ENCODE peak calls at places on chromosome 6, in four cellular contexts. V is putamen, G is LoVo, T is NCI-H460. A is an unnamed sample.

GRCh38 chr6:33418690-33419291 is 884 bp upstream of the CUTA start:
- DNase-seq in V (no peak), G (no peak), T (no peak), A (no peak)

GRCh38 chr6:31581511-31582229 is 554 bp downstream of the LTB start:
- DNase-seq in V (no peak), G (no peak), T (no peak), A (no peak)

GRCh38 chr6:105834548-105834947 is 251.6 kb upstream of the PRDM1 start:
- DNase-seq in V (no peak), G (no peak), T (no peak), A (peak)

GRCh38 chr6:56655996-56656395 is 13.3 kb upstream of the DST start:
- DNase-seq in V (no peak), G (no peak), T (no peak), A (no peak)

GRCh38 chr6:169701218-169701952 is 444 bp downstream of the WDR27 start:
- DNase-seq in V (no peak), G (no peak), T (no peak), A (no peak)

GRCh38 chr6:83536034-83536646 is 23.8 kb downstream of the PRSS35 start:
- DNase-seq in V (no peak), G (peak), T (peak), A (no peak)

GRCh38 chr6:95686858-95687257 is 109.5 kb downstream of the MANEA start:
- DNase-seq in V (no peak), G (no peak), T (no peak), A (no peak)

GRCh38 chr6:13795041-13795748 is 19.2 kb downstream of the MCUR1 start:
- DNase-seq in V (peak), G (peak), T (peak), A (peak)

GRCh38 chr6:147540075-147540474 is 31.6 kb downstream of the SAMD5 start:
- DNase-seq in V (peak), G (no peak), T (no peak), A (no peak)